ENCODE peak calls at places on chromosomes 5 and 9, in six cellular contexts. F, X, A, B, J and M are unnamed samples.

GRCh38 chr5:84287964-84288363 is 96.7 kb downstream of the EDIL3 start:
- DNase-seq in A (no peak), B (peak; percentile 53), X (no peak), F (no peak), J (no peak), M (peak; percentile 86)

GRCh38 chr5:21574429-21574828 is 1278.7 kb downstream of the CDH12 start:
- DNase-seq in B (no peak), J (no peak), A (no peak), F (no peak), X (no peak), M (peak; percentile 66)

GRCh38 chr5:79621056-79621455 is 8.8 kb downstream of the TENT2 start:
- DNase-seq in A (no peak), B (no peak), X (no peak), J (no peak), F (no peak), M (peak; percentile 60)

GRCh38 chr9:107807183-107807582 is 317.6 kb upstream of the KLF4 start:
- DNase-seq in X (no peak), B (no peak), A (no peak), F (no peak), J (no peak), M (peak; percentile 50)

GRCh38 chr9:134800791-134801339 is 79.7 kb upstream of the FCN2 start:
- DNase-seq in B (no peak), F (peak; percentile 64), A (no peak), J (peak; percentile 57), X (no peak), M (no peak)

GRCh38 chr9:14365667-14366066 is 51.7 kb upstream of the NFIB start:
- DNase-seq in X (no peak), F (no peak), B (no peak), A (no peak), J (no peak), M (no peak)

GRCh38 chr5:175823731-175824525 is 47.5 kb upstream of the CPLX2 start:
- DNase-seq in A (no peak), J (peak; percentile 35), B (no peak), X (peak; percentile 67), F (no peak), M (no peak)

GRCh38 chr9:70588999-70589398 is 174.5 kb upstream of the KLF9 start:
- DNase-seq in A (no peak), J (no peak), B (no peak), X (no peak), F (no peak), M (no peak)

GRCh38 chr9:94031380-94031779 is 52.9 kb upstream of the PTPDC1 start:
- DNase-seq in A (no peak), F (no peak), B (no peak), J (no peak), X (no peak), M (peak; percentile 14)

GRCh38 chr5:129771058-129771838 is 23.4 kb downstream of the MINAR2 start:
- DNase-seq in A (peak; percentile 8), X (peak; percentile 66), B (peak; percentile 4), J (peak; percentile 80), F (peak; percentile 55), M (peak; percentile 69)

GRCh38 chr9:3916984-3917383 is 382.9 kb downstream of the GLIS3 start:
- DNase-seq in X (no peak), B (no peak), F (no peak), A (no peak), J (no peak), M (peak; percentile 93)